ENCODE peak calls at places on chromosomes 11 and 22, in seven cellular contexts. One of them, this sample, is unnamed.

GRCh38 chr11:20020198-20020597 is 140.1 kb downstream of the DBX1 start:
- DNase-seq in tibial artery: no peak
- DNase-seq in lower leg skin: no peak
- DNase-seq in uterus: no peak
- DNase-seq in fibroblast of lung: no peak
- DNase-seq in H1: no peak
- DNase-seq in GM06990: no peak
- DNase-seq in this sample: no peak

GRCh38 chr11:35393093-35393492 is 26.3 kb downstream of the SLC1A2 start:
- DNase-seq in tibial artery: no peak
- DNase-seq in lower leg skin: no peak
- DNase-seq in uterus: no peak
- DNase-seq in fibroblast of lung: peak
- DNase-seq in H1: no peak
- DNase-seq in GM06990: no peak
- DNase-seq in this sample: no peak

GRCh38 chr11:93323747-93324146 is 6.8 kb upstream of the DEUP1 start:
- DNase-seq in tibial artery: no peak
- DNase-seq in lower leg skin: no peak
- DNase-seq in uterus: no peak
- DNase-seq in fibroblast of lung: no peak
- DNase-seq in H1: no peak
- DNase-seq in GM06990: no peak
- DNase-seq in this sample: no peak

GRCh38 chr22:38132794-38133193 is 22.3 kb upstream of the BAIAP2L2 start:
- DNase-seq in tibial artery: peak
- DNase-seq in lower leg skin: no peak
- DNase-seq in uterus: no peak
- DNase-seq in fibroblast of lung: no peak
- DNase-seq in H1: no peak
- DNase-seq in GM06990: no peak
- DNase-seq in this sample: no peak

GRCh38 chr11:61688368-61689163 is 8.4 kb downstream of the DAGLA start:
- DNase-seq in tibial artery: peak
- DNase-seq in lower leg skin: peak
- DNase-seq in uterus: peak
- DNase-seq in fibroblast of lung: peak
- DNase-seq in H1: no peak
- DNase-seq in GM06990: no peak
- DNase-seq in this sample: no peak

GRCh38 chr11:24760681-24761080 is 263.8 kb downstream of the LUZP2 start:
- DNase-seq in tibial artery: no peak
- DNase-seq in lower leg skin: no peak
- DNase-seq in uterus: no peak
- DNase-seq in fibroblast of lung: peak
- DNase-seq in H1: no peak
- DNase-seq in GM06990: no peak
- DNase-seq in this sample: peak

GRCh38 chr11:61132646-61133045 is 28.6 kb downstream of the VPS37C start:
- DNase-seq in tibial artery: no peak
- DNase-seq in lower leg skin: no peak
- DNase-seq in uterus: no peak
- DNase-seq in fibroblast of lung: no peak
- DNase-seq in H1: no peak
- DNase-seq in GM06990: no peak
- DNase-seq in this sample: no peak

GRCh38 chr11:111378773-111379499 is at the start of gene POU2AF1:
- DNase-seq in tibial artery: no peak
- DNase-seq in lower leg skin: peak
- DNase-seq in uterus: no peak
- DNase-seq in fibroblast of lung: peak
- DNase-seq in H1: no peak
- DNase-seq in GM06990: peak
- DNase-seq in this sample: no peak

GRCh38 chr11:41659990-41660389 is 200.5 kb upstream of the LRRC4C start:
- DNase-seq in tibial artery: no peak
- DNase-seq in lower leg skin: no peak
- DNase-seq in uterus: no peak
- DNase-seq in fibroblast of lung: peak
- DNase-seq in H1: no peak
- DNase-seq in GM06990: no peak
- DNase-seq in this sample: no peak

GRCh38 chr11:35794850-35795249 is 132.3 kb downstream of the TRIM44 start:
- DNase-seq in tibial artery: no peak
- DNase-seq in lower leg skin: no peak
- DNase-seq in uterus: no peak
- DNase-seq in fibroblast of lung: peak
- DNase-seq in H1: no peak
- DNase-seq in GM06990: no peak
- DNase-seq in this sample: peak

GRCh38 chr11:26769027-26769426 is 47.2 kb upstream of the SLC5A12 start:
- DNase-seq in tibial artery: no peak
- DNase-seq in lower leg skin: no peak
- DNase-seq in uterus: no peak
- DNase-seq in fibroblast of lung: no peak
- DNase-seq in H1: no peak
- DNase-seq in GM06990: no peak
- DNase-seq in this sample: no peak

GRCh38 chr11:125494601-125494986 is 1.5 kb downstream of the FEZ1 start:
- DNase-seq in tibial artery: no peak
- DNase-seq in lower leg skin: no peak
- DNase-seq in uterus: no peak
- DNase-seq in fibroblast of lung: peak
- DNase-seq in H1: no peak
- DNase-seq in GM06990: no peak
- DNase-seq in this sample: no peak
- H3K4me3 ChIP-seq in tibial artery: peak
- H3K4me3 ChIP-seq in lower leg skin: no peak
- H3K4me3 ChIP-seq in uterus: peak
- H3K4me3 ChIP-seq in fibroblast of lung: peak
- H3K4me3 ChIP-seq in H1: peak
- H3K4me3 ChIP-seq in GM06990: peak
- H3K4me3 ChIP-seq in this sample: peak

GRCh38 chr22:25282671-25283561 is 63.5 kb downstream of the CRYBB2 start:
- DNase-seq in tibial artery: no peak
- DNase-seq in lower leg skin: no peak
- DNase-seq in uterus: no peak
- DNase-seq in fibroblast of lung: no peak
- DNase-seq in H1: peak
- DNase-seq in GM06990: peak
- DNase-seq in this sample: no peak
- TF ChIP-seq CTCF in tibial artery: no peak
- TF ChIP-seq CTCF in lower leg skin: no peak
- TF ChIP-seq CTCF in uterus: no peak
- TF ChIP-seq CTCF in fibroblast of lung: no peak
- TF ChIP-seq CTCF in H1: peak
- TF ChIP-seq CTCF in GM06990: no peak
- TF ChIP-seq CTCF in this sample: no peak

DNA sequence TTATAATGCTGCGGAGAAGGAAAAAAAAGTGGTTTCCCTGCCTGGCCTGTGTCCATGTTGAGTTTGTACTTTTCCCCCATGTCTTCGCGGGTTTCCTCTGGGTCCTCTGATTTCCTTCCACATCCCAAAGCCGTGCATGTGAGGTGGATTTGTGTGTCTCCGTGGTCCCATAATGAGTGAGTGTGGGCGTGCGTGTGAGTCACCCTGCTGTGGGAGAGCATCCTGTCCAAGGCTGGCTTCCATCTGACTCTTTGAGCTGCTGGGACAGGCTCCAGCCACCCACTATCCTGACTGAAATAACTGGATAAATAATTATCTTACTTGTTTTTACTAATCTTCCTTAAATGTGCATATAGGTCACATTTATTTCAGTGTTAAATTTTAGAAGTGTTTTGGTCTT is 29.7 kb upstream of the SNX19 start:
- DNase-seq in tibial artery: peak
- DNase-seq in lower leg skin: no peak
- DNase-seq in uterus: peak
- DNase-seq in fibroblast of lung: peak
- DNase-seq in H1: no peak
- DNase-seq in GM06990: no peak
- DNase-seq in this sample: peak
- H3K4me3 ChIP-seq in tibial artery: no peak
- H3K4me3 ChIP-seq in lower leg skin: no peak
- H3K4me3 ChIP-seq in uterus: no peak
- H3K4me3 ChIP-seq in fibroblast of lung: no peak
- H3K4me3 ChIP-seq in H1: no peak
- H3K4me3 ChIP-seq in GM06990: no peak
- H3K4me3 ChIP-seq in this sample: no peak

DNA sequence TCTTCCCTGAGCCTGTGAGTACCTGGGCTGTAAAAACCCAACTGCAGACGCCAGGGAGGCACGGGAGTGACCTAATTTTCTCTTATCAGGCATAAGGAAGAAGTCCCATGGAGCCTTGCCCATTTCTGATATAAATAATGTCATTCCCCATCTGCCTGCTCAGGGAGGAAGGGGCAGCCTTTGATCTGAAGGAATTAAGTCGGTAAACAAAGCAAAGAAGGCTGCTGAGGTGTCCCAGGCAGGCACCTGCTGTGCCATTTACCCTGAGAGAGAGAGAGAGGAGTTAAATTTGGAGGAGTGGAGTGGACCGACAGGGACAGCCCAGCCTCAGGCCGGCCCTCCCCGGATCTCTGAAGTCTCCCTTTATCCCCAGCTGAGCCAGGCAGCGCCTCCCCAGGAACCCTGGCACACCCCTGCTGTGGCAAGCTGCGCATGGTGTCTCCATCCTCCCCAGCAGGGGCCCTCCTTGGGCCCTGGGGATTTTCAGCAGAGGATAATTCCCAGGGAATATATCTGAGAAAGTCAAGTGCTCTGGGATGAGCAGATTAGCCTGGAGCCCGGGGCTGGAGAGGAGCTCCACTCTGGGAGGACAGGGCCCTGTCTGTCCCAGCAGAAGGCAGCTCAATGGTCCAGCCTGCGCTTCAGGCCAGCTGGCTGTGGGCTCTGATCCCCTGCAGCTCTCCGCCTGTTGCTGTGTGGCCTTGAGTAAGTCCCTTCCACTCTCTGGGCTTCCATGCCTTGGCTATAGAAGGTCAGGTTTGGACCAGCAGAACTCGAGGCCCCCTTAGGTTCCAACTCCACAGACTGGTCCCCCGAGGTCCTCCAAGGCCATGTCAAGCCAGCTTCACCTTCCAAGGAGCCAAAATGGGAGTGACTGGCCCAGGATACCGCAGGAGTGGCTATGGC is 17.5 kb upstream of the CABP7 start:
- DNase-seq in tibial artery: no peak
- DNase-seq in lower leg skin: no peak
- DNase-seq in uterus: no peak
- DNase-seq in fibroblast of lung: no peak
- DNase-seq in H1: no peak
- DNase-seq in GM06990: no peak
- DNase-seq in this sample: no peak
- TF ChIP-seq CTCF in tibial artery: no peak
- TF ChIP-seq CTCF in lower leg skin: no peak
- TF ChIP-seq CTCF in uterus: no peak
- TF ChIP-seq CTCF in fibroblast of lung: no peak
- TF ChIP-seq CTCF in H1: no peak
- TF ChIP-seq CTCF in GM06990: no peak
- TF ChIP-seq CTCF in this sample: no peak

This sample was measured in epithelial cell of esophagus.